ENCODE peak calls at places on chromosomes 5 and 9, in nine cellular contexts. D, L, N, E, M, B, U, O and X are unnamed samples.

GRCh38 chr9:114643001-114643400 is 14.6 kb downstream of the TEX53 start:
- DNase-seq in D (no peak), N (no peak), M (no peak), U (no peak), B (no peak), E (no peak), O (no peak), L (no peak), X (no peak)

GRCh38 chr9:69627301-69627700 is 44.9 kb downstream of the APBA1 start:
- DNase-seq in M (no peak), O (no peak), U (no peak), L (no peak), E (no peak), B (no peak), D (no peak), N (no peak), X (no peak)

GRCh38 chr5:65395526-65396155 is 86.1 kb downstream of the ADAMTS6 start:
- DNase-seq in E (no peak), U (peak), O (no peak), B (no peak), N (no peak), M (no peak), D (no peak), L (no peak), X (no peak)

GRCh38 chr5:151202381-151203139 is 21.3 kb downstream of the CCDC69 start:
- DNase-seq in O (no peak), B (no peak), U (peak), L (no peak), E (no peak), N (no peak), M (no peak), D (no peak), X (peak)

GRCh38 chr5:150206076-150206779 is 16.4 kb downstream of the SLC6A7 start:
- DNase-seq in L (no peak), M (no peak), O (no peak), E (no peak), B (no peak), D (no peak), U (no peak), N (no peak), X (no peak)

GRCh38 chr5:90985341-90985740 is 397.8 kb downstream of the ARRDC3 start:
- DNase-seq in M (no peak), N (no peak), B (no peak), E (no peak), L (no peak), D (no peak), U (peak), O (no peak), X (no peak)

GRCh38 chr9:4739587-4740372 is 1.2 kb downstream of the AK3 start:
- DNase-seq in L (no peak), O (no peak), M (no peak), N (no peak), E (no peak), U (peak), B (no peak), D (no peak), X (no peak)

GRCh38 chr9:70466976-70467551 is 52.6 kb upstream of the KLF9 start:
- DNase-seq in D (peak), B (no peak), L (no peak), U (peak), O (no peak), N (no peak), M (no peak), E (no peak), X (no peak)

GRCh38 chr5:38608877-38609276 is 52.4 kb upstream of the LIFR start:
- DNase-seq in L (no peak), O (no peak), U (no peak), N (no peak), D (no peak), B (no peak), M (no peak), E (no peak), X (no peak)

GRCh38 chr9:133759146-133759900 is 21.2 kb upstream of the SARDH start:
- DNase-seq in N (no peak), E (no peak), M (no peak), U (peak), D (no peak), L (no peak), O (peak), B (no peak), X (no peak)

GRCh38 chr5:8813180-8813579 is 732.7 kb downstream of the SEMA5A start:
- DNase-seq in U (no peak), O (no peak), N (no peak), L (no peak), M (no peak), B (no peak), D (no peak), E (no peak), X (no peak)

GRCh38 chr5:79235222-79235577 is 731 bp upstream of the JMY start:
- DNase-seq in B (no peak), N (no peak), U (peak), M (no peak), O (no peak), D (no peak), E (no peak), L (no peak), X (no peak)

GRCh38 chr5:78628260-78629024 is 20.1 kb downstream of the LHFPL2 start:
- DNase-seq in D (no peak), M (no peak), O (no peak), N (no peak), L (no peak), U (no peak), B (no peak), E (no peak), X (no peak)

GRCh38 chr5:145938699-145939531 is 2.5 kb downstream of the SH3RF2 start:
- DNase-seq in E (peak), N (no peak), M (no peak), L (no peak), B (no peak), O (no peak), U (no peak), D (no peak), X (no peak)

GRCh38 chr9:117046666-117047327 is 359.7 kb downstream of the TRIM32 start:
- DNase-seq in D (no peak), M (no peak), B (no peak), N (no peak), U (peak), L (no peak), E (no peak), O (no peak), X (no peak)

GRCh38 chr9:108468364-108468763 is 387.4 kb downstream of the ACTL7B start:
- DNase-seq in L (no peak), E (no peak), O (no peak), D (no peak), M (no peak), B (no peak), N (no peak), U (peak), X (no peak)

GRCh38 chr9:123368481-123369153 is 12.6 kb downstream of the CRB2 start:
- DNase-seq in M (no peak), U (no peak), N (no peak), O (no peak), E (peak), L (no peak), D (no peak), B (no peak), X (no peak)

GRCh38 chr9:21357479-21358290 is 7.0 kb upstream of the IFNA6 start:
- DNase-seq in M (no peak), L (no peak), O (no peak), E (no peak), N (no peak), D (no peak), B (no peak), U (no peak), X (no peak)

GRCh38 chr9:114259800-114260523 is 62.9 kb upstream of the ORM1 start:
- DNase-seq in M (peak), N (no peak), D (no peak), B (no peak), L (no peak), U (no peak), E (no peak), O (no peak), X (no peak)

GRCh38 chr5:164224772-164225171 is 719.4 kb downstream of the MAT2B start:
- DNase-seq in D (no peak), N (no peak), E (no peak), O (no peak), M (no peak), L (no peak), B (no peak), U (no peak), X (no peak)

GRCh38 chr9:98809311-98810105 is 2.0 kb downstream of the GALNT12 start:
- DNase-seq in M (no peak), B (no peak), L (no peak), O (no peak), U (no peak), E (no peak), N (no peak), D (no peak), X (peak)

GRCh38 chr5:16675747-16676255 is 59.0 kb upstream of the RETREG1 start:
- DNase-seq in O (no peak), M (no peak), U (no peak), N (no peak), E (no peak), B (no peak), L (no peak), D (no peak), X (no peak)

GRCh38 chr5:139389701-139390638 is at the start of gene MZB1:
- DNase-seq in M (no peak), B (peak), O (peak), D (no peak), U (no peak), N (no peak), L (no peak), E (no peak), X (no peak)

GRCh38 chr5:38666668-38667498 is 110.4 kb upstream of the LIFR start:
- DNase-seq in D (peak), E (no peak), N (no peak), B (no peak), M (peak), U (peak), O (peak), L (no peak), X (no peak)

GRCh38 chr5:98679963-98680362 is 93.5 kb upstream of the RGMB start:
- DNase-seq in D (no peak), O (no peak), M (no peak), B (no peak), U (peak), E (no peak), N (no peak), L (no peak), X (no peak)

GRCh38 chr5:1789838-1790462 is 9.7 kb downstream of the MRPL36 start:
- DNase-seq in N (no peak), U (peak), L (no peak), B (no peak), O (no peak), D (peak), E (no peak), M (no peak), X (peak)

GRCh38 chr5:139419226-139419625 is 15.3 kb upstream of the SPATA24 start:
- DNase-seq in U (no peak), B (no peak), D (no peak), L (no peak), M (no peak), O (no peak), N (no peak), E (no peak), X (no peak)